ENCODE peak calls at places on chromosomes 2 and 18, in eight cellular contexts. T, R, X, H, Y, K, N and I are unnamed samples.

GRCh38 chr2:63698825-63699548 is 110.2 kb downstream of the MDH1 start:
- DNase-seq in R (peak), N (peak), T (peak), H (peak), Y (peak), K (no peak), X (peak), I (peak)

GRCh38 chr2:36318547-36318946 is 37.0 kb upstream of the CRIM1 start:
- DNase-seq in Y (no peak), T (no peak), K (no peak), H (no peak), N (no peak), R (no peak), X (no peak), I (no peak)

GRCh38 chr2:199994296-199994695 is 38.9 kb downstream of the MAIP1 start:
- DNase-seq in R (no peak), K (no peak), N (no peak), X (no peak), Y (no peak), H (no peak), T (no peak), I (no peak)

GRCh38 chr2:187050409-187050998 is 201.5 kb upstream of the ZSWIM2 start:
- DNase-seq in K (no peak), T (no peak), R (no peak), H (no peak), N (no peak), X (no peak), Y (no peak), I (no peak)

GRCh38 chr2:222193328-222194008 is 105.3 kb downstream of the PAX3 start:
- DNase-seq in N (peak), R (no peak), X (no peak), H (no peak), K (no peak), Y (no peak), T (no peak), I (no peak)

GRCh38 chr18:35827275-35827929 is 145.1 kb upstream of the RMP24 start:
- DNase-seq in K (no peak), T (no peak), Y (no peak), H (peak), N (no peak), R (no peak), X (no peak), I (no peak)

GRCh38 chr2:158795110-158795924 is at the start of gene DAPL1:
- DNase-seq in X (no peak), H (peak), Y (no peak), N (peak), T (no peak), R (no peak), K (no peak), I (no peak)

GRCh38 chr2:234496442-234496834 is 443 bp downstream of the ARL4C start:
- DNase-seq in N (no peak), Y (no peak), T (no peak), X (peak), R (no peak), K (peak), H (peak), I (no peak)

GRCh38 chr2:157466764-157467163 is 22.9 kb upstream of the CYTIP start:
- DNase-seq in Y (no peak), N (no peak), X (no peak), R (no peak), T (no peak), K (no peak), H (no peak), I (no peak)

GRCh38 chr2:190460533-190460932 is 52.4 kb downstream of the MFSD6 start:
- DNase-seq in K (no peak), X (no peak), H (no peak), R (no peak), N (no peak), T (no peak), Y (no peak), I (no peak)

GRCh38 chr2:147204102-147204501 is 640.7 kb upstream of the ACVR2A start:
- DNase-seq in R (no peak), T (no peak), N (no peak), K (no peak), X (no peak), H (no peak), Y (no peak), I (no peak)

GRCh38 chr18:2402084-2402483 is 169.2 kb downstream of the METTL4 start:
- DNase-seq in K (no peak), H (no peak), R (no peak), N (no peak), T (no peak), X (no peak), Y (no peak), I (no peak)

GRCh38 chr2:45612265-45612664 is 1.2 kb upstream of the SRBD1 start:
- DNase-seq in Y (no peak), K (no peak), X (no peak), N (no peak), T (no peak), R (no peak), H (no peak), I (no peak)

GRCh38 chr2:118014492-118014824 is 588 bp upstream of the CCDC93 start:
- DNase-seq in T (peak), Y (no peak), H (no peak), N (peak), K (peak), X (no peak), R (no peak), I (no peak)

GRCh38 chr2:30862054-30862651 is 54.9 kb upstream of the CAPN13 start:
- DNase-seq in X (peak), T (peak), R (no peak), N (peak), Y (peak), H (peak), K (peak), I (no peak)

GRCh38 chr2:228446732-228447131 is 265.2 kb upstream of the SPHKAP start:
- DNase-seq in R (no peak), X (no peak), N (no peak), Y (no peak), K (no peak), H (no peak), T (peak), I (no peak)

GRCh38 chr2:105224444-105224843 is 17.1 kb upstream of the GPR45 start:
- DNase-seq in Y (no peak), R (no peak), H (peak), X (no peak), N (peak), K (no peak), T (no peak), I (no peak)

GRCh38 chr2:112946086-112946485 is 31.7 kb upstream of the IL36G start:
- DNase-seq in H (no peak), N (no peak), T (no peak), K (no peak), R (no peak), Y (no peak), X (no peak), I (no peak)

GRCh38 chr2:95307036-95307435 is 9.9 kb downstream of the KCNIP3 start:
- DNase-seq in X (no peak), Y (no peak), H (peak), N (no peak), K (no peak), T (no peak), R (no peak), I (no peak)

GRCh38 chr2:15548974-15549373 is 12.2 kb downstream of the NBAS start:
- DNase-seq in X (no peak), K (no peak), N (no peak), R (no peak), H (no peak), Y (no peak), T (no peak), I (no peak)
- H3K27ac ChIP-seq in X (no peak), K (no peak), N (no peak), R (no peak), H (no peak), Y (no peak), T (no peak), I (no peak)

DNA sequence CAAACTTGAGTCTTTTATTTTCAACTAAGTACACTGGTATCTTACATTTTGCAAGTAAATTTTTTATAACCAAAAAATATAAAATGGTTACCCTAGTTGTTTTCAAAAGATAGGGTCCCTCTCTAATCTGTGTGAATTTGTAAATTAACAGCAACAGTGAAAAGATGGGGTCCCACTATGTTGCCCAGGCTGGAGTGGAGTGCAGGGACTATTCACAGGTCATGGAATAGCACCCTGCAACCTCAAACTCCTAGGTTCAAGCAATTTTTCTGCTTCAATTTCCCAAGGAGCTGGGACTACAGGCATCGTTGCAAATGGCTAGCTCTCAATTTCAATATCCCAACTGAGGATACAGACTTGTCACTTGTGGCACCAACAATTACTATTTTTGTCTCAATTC is 12.1 kb downstream of the CCT4 start:
- DNase-seq in H (no peak), K (no peak), X (no peak), T (no peak), Y (no peak), R (no peak), N (no peak), I (no peak)
- H3K27ac ChIP-seq in H (no peak), K (no peak), X (no peak), T (no peak), Y (no peak), R (no peak), N (no peak), I (no peak)

GRCh38 chr2:201697899-201698298 is 545 bp downstream of the MPP4 start:
- DNase-seq in Y (no peak), K (no peak), N (no peak), T (no peak), H (no peak), X (no peak), R (no peak), I (no peak)

GRCh38 chr2:201696151-201696659 is 2.2 kb downstream of the MPP4 start:
- DNase-seq in H (no peak), K (no peak), X (no peak), T (no peak), R (no peak), Y (no peak), N (no peak), I (no peak)

GRCh38 chr2:201701591-201701990 is 3.1 kb upstream of the MPP4 start:
- DNase-seq in K (no peak), R (no peak), T (no peak), X (no peak), N (no peak), H (no peak), Y (no peak), I (no peak)

GRCh38 chr2:201698588-201699226 is at the start of gene MPP4:
- DNase-seq in N (no peak), K (no peak), T (no peak), Y (no peak), X (no peak), R (no peak), H (no peak), I (no peak)

GRCh38 chr2:201699384-201699783 is 940 bp upstream of the MPP4 start:
- DNase-seq in R (no peak), N (no peak), X (no peak), H (no peak), K (no peak), Y (no peak), T (no peak), I (no peak)
- H3K27ac ChIP-seq in R (no peak), N (no peak), X (no peak), H (no peak), K (no peak), Y (no peak), T (no peak), I (peak)

GRCh38 chr2:108588070-108588668 is 53.9 kb downstream of the LIMS1 start:
- DNase-seq in Y (no peak), N (no peak), R (no peak), K (no peak), X (no peak), T (no peak), H (no peak), I (no peak)
- H3K27ac ChIP-seq in Y (peak), N (no peak), R (peak), K (peak), X (no peak), T (peak), H (no peak), I (peak)

DNA sequence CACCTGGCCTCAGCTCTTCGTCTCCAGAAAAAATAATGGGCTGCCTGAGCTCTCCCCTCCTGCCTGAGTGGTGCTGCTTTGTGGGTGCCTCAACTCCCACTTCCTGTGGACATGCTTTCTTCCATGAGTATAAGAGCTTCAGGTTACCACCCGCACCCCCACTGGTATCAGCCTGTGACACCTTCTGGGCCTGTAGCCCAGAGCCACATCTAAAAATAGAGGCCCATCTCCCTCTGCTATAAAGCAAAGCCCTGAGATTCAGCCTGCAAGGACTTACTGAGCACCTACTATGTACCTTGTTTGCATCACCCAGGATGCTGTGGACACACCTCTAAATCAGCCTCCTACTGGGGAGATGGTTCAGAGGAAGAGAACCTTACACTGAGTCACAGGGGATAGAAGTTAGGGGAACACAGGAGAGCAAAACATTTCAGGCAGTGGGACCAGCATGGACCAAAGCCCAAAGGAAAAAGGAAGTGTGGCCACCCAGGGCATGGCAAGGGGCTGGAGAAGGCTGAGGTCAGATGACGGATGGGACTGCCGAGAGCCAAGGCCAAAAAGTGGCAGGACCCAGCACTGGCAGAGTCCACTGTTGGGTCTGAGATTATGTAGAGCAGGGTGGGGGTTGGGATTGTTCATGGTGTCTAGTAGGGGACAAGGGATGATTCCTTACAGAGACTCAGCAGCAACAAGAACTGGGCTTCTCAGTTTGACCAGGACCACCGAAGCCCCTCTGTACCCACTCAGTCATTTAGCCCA is 123.7 kb upstream of the PPP1CB start:
- DNase-seq in X (no peak), N (no peak), T (no peak), Y (no peak), R (no peak), K (no peak), H (no peak), I (no peak)
- H3K27ac ChIP-seq in X (no peak), N (no peak), T (no peak), Y (no peak), R (peak), K (no peak), H (no peak), I (peak)

DNA sequence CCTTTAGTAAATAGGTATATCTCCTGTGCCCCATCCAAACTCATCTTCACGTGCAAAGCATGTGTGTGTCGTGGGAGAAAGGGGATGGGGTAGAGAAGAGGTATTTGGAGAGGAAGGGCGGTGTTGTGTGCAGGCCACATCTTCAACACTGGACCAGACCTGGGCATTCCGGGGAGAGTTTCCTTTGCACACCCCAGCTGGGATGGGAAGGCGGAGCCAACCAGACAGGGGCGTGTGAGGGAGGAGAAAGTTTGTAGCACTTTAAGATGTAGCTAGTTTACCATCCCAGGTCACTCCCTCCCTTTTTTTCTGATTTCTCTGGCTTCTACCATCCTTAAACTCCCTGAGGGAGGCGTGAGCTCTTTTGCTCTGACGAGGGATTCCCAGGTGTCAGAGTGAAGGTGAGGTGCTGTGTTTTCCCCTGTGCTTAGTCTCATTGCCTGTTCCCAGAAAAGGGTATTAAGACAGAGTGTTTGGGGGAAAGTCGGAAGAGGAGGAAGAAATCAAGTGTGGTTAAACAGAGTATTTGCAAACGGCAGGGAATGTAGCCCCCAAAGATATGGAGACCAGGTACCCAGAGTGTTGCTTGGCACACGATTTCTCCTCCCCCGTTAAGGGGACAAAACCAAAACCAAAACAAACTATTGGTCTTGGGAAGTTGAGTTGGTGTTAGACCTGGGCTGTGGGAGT is 1.6 kb downstream of the SETBP1 start:
- DNase-seq in Y (no peak), X (no peak), N (peak), T (no peak), K (no peak), H (no peak), R (no peak), I (no peak)
- H3K27ac ChIP-seq in Y (no peak), X (no peak), N (no peak), T (no peak), K (no peak), H (peak), R (peak), I (peak)

DNA sequence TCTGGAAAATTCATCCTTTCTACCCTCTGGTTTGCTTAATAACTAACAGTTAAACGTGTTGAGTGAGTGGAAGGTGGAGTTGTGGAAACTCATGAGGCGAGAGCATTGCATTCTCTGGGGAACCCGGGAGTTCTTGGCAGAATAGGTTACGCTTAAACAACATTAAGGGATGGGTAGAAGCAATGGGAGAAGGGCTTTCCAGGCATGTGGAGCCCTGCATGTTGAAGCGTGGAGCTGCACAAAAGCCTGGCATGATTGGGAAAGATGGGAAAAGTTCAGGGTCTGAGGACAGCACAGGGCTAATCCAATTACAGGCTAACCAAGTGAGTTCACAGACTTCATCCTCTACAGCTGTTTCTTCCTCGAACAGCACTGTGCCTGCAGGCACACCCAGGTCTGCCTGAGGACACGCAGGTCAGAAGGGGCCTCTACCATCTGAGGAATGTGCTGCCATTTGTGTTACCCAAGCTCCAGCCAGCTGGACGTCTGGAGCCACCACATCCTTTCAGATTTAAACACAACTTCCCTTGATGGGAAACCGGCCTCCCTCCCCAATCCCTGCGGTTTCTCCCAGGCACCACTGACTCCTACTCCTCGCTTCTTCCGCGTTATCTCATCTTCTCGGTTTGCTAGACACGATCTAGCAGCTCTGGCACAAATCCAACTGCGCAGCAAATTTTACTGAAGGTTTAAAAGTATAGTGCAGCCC is 164.2 kb downstream of the ANTXR1 start:
- DNase-seq in N (peak), Y (no peak), R (peak), T (no peak), K (no peak), H (peak), X (no peak), I (peak)
- H3K27ac ChIP-seq in N (no peak), Y (peak), R (peak), T (peak), K (no peak), H (peak), X (no peak), I (peak)

GRCh38 chr2:10377052-10377746 is 70.9 kb downstream of the ODC1 start:
- DNase-seq in X (no peak), Y (no peak), K (no peak), N (no peak), T (no peak), H (no peak), R (no peak), I (no peak)
- H3K27ac ChIP-seq in X (no peak), Y (no peak), K (no peak), N (no peak), T (no peak), H (no peak), R (no peak), I (no peak)

GRCh38 chr2:167637726-167638125 is 609.7 kb downstream of the STK39 start:
- DNase-seq in R (no peak), N (no peak), Y (no peak), H (no peak), K (no peak), X (no peak), T (no peak), I (no peak)

DNA sequence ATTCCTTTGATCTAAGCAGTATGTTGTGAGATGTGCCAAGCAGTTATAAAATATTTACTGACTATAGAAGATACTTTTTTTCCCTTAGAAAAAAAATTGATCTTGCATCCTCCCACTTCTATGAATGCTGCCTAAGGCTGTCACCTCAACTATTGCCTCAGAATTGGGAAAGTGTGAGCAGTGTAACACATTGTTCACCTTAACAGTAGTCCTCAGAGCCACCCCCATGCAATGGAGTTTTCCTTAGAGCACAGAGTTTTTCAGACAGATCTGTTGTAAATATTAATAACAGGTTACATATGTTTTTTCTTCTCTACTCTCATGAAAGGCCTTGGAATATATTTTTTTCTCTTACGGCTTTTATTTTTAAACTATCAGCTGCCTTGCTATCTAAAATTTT is 607.3 kb downstream of the STK39 start:
- DNase-seq in K (no peak), R (no peak), Y (no peak), N (no peak), H (no peak), X (no peak), T (no peak), I (no peak)
- H3K27ac ChIP-seq in K (no peak), R (no peak), Y (no peak), N (no peak), H (no peak), X (no peak), T (no peak), I (no peak)

DNA sequence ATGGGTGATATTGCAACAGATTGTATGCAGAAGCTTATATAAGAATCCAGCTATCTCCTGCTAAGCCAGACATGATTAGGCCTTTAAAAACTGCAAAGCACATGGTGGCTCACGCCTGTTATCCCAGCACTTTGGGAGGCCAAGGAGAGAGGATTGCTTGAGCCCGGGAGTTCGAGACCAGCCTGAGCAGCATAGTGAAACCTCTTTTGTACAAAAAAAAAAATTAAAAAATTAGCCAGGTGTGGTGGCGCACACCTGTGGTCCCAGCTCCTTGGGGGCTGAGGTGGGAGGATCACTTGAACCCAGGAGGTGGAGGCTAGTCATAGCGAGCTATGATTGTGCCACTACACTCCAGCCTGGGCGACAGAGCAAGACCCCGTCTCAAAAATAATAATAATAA is 204.6 kb downstream of the TNS1 start:
- DNase-seq in Y (no peak), H (peak), N (no peak), R (peak), K (no peak), X (no peak), T (no peak), I (no peak)
- H3K27ac ChIP-seq in Y (no peak), H (no peak), N (no peak), R (peak), K (no peak), X (no peak), T (no peak), I (peak)